ENCODE peak calls at places on chromosomes 7 and 10, in nine cellular contexts. G is gastrocnemius medialis; K is OCI-LY7; W is cardiac muscle cell; J is hepatocyte; N is right atrium auricular region; L is B cell; S is CD8-positive, alpha-beta T cell; Z is transverse colon. O is an unnamed sample.

GRCh38 chr10:92405006-92405924 is 114.3 kb downstream of the MARCHF5 start:
- DNase-seq in G (no peak), K (no peak), W (no peak), J (no peak), N (no peak), L (no peak), S (no peak), Z (no peak), O (no peak)

GRCh38 chr7:85829817-85830432 is 643.1 kb upstream of the SEMA3D start:
- DNase-seq in G (no peak), K (peak; percentile 19), W (peak; percentile 9), J (peak; percentile 37), N (no peak), L (no peak), S (no peak), Z (no peak), O (no peak)

GRCh38 chr10:24428410-24428782 is 219.5 kb downstream of the KIAA1217 start:
- DNase-seq in G (no peak), K (no peak), W (no peak), J (no peak), N (no peak), L (no peak), S (no peak), Z (no peak), O (no peak)

GRCh38 chr10:88544140-88544870 is 38.8 kb downstream of the RNLS start:
- DNase-seq in G (no peak), K (no peak), W (no peak), J (no peak), N (no peak), L (no peak), S (no peak), Z (no peak), O (no peak)

GRCh38 chr7:77710067-77710466 is 13.8 kb downstream of the RSBN1L start:
- DNase-seq in G (no peak), K (no peak), W (no peak), J (no peak), N (no peak), L (no peak), S (no peak), Z (no peak), O (no peak)

GRCh38 chr10:110357252-110357780 is 52.6 kb upstream of the SMNDC1 start:
- DNase-seq in G (no peak), K (peak; percentile 38), W (peak; percentile 24), J (peak; percentile 75), N (no peak), L (peak; percentile 53), S (no peak), Z (peak; percentile 45), O (peak; percentile 58)

GRCh38 chr7:50507898-50508470 is 57.2 kb downstream of the DDC start:
- DNase-seq in G (peak; percentile 80), K (no peak), W (peak; percentile 13), J (no peak), N (no peak), L (no peak), S (no peak), Z (no peak), O (no peak)

GRCh38 chr7:1412322-1413261 is 46.7 kb downstream of the MICALL2 start:
- DNase-seq in G (peak; percentile 9), K (peak; percentile 92), W (peak; percentile 96), J (peak; percentile 96), N (no peak), L (peak; percentile 86), S (peak; percentile 83), Z (peak; percentile 88), O (peak; percentile 74)

GRCh38 chr10:102629661-102630614 is 14.3 kb upstream of the TRIM8 start:
- DNase-seq in G (no peak), K (no peak), W (peak; percentile 83), J (peak; percentile 40), N (no peak), L (no peak), S (no peak), Z (no peak), O (no peak)

GRCh38 chr7:83528925-83529423 is 120.0 kb downstream of the SEMA3E start:
- DNase-seq in G (no peak), K (no peak), W (no peak), J (no peak), N (no peak), L (no peak), S (no peak), Z (no peak), O (no peak)

GRCh38 chr7:74586258-74587200 is 71.0 kb upstream of the GTF2I start:
- DNase-seq in G (no peak), K (no peak), W (no peak), J (no peak), N (no peak), L (no peak), S (no peak), Z (no peak), O (no peak)

GRCh38 chr10:91511549-91512330 is 101.6 kb downstream of the HECTD2 start:
- DNase-seq in G (no peak), K (no peak), W (no peak), J (no peak), N (no peak), L (no peak), S (no peak), Z (no peak), O (no peak)

GRCh38 chr10:101961591-101962498 is 94.1 kb downstream of the ARMH3 start:
- DNase-seq in G (peak; percentile 85), K (no peak), W (no peak), J (peak; percentile 8), N (peak; percentile 63), L (no peak), S (no peak), Z (no peak), O (no peak)

GRCh38 chr10:30057421-30057841 is 2.0 kb downstream of the JCAD start:
- DNase-seq in G (no peak), K (no peak), W (no peak), J (no peak), N (no peak), L (no peak), S (no peak), Z (no peak), O (no peak)

GRCh38 chr10:47140752-47141348 is 159.1 kb upstream of the GDF10 start:
- DNase-seq in G (no peak), K (no peak), W (peak; percentile 28), J (no peak), N (no peak), L (no peak), S (no peak), Z (no peak), O (no peak)

GRCh38 chr7:44050121-44050914 is 5.8 kb downstream of the DBNL start:
- DNase-seq in G (no peak), K (no peak), W (no peak), J (no peak), N (no peak), L (no peak), S (no peak), Z (no peak), O (no peak)

GRCh38 chr10:50554381-50554994 is 69.3 kb downstream of the SGMS1 start:
- DNase-seq in G (no peak), K (no peak), W (peak; percentile 37), J (no peak), N (no peak), L (no peak), S (no peak), Z (no peak), O (peak; percentile 51)

GRCh38 chr7:29647020-29647654 is 83.5 kb downstream of the PRR15 start:
- DNase-seq in G (no peak), K (no peak), W (no peak), J (no peak), N (no peak), L (no peak), S (no peak), Z (no peak), O (no peak)

GRCh38 chr7:131626643-131627042 is 70.2 kb upstream of the PODXL start:
- DNase-seq in G (no peak), K (no peak), W (no peak), J (no peak), N (no peak), L (no peak), S (no peak), Z (no peak), O (no peak)

GRCh38 chr10:24685958-24686540 is 37.6 kb downstream of the ARHGAP21 start:
- DNase-seq in G (no peak), K (no peak), W (no peak), J (no peak), N (no peak), L (no peak), S (no peak), Z (no peak), O (no peak)

GRCh38 chr7:76074306-76074971 is 26.5 kb downstream of the MDH2 start:
- DNase-seq in G (no peak), K (no peak), W (no peak), J (no peak), N (no peak), L (no peak), S (no peak), Z (no peak), O (no peak)

GRCh38 chr10:33228426-33228825 is 106.0 kb downstream of the NRP1 start:
- DNase-seq in G (no peak), K (no peak), W (no peak), J (no peak), N (no peak), L (no peak), S (no peak), Z (no peak), O (no peak)

GRCh38 chr7:32072397-32072796 is 2.2 kb upstream of the PDE1C start:
- DNase-seq in G (no peak), K (no peak), W (no peak), J (no peak), N (no peak), L (no peak), S (no peak), Z (no peak), O (no peak)
- TF ChIP-seq CTCF in G (no peak), K (no peak), W (peak; percentile 3), J (no peak), N (no peak), L (no peak), S (no peak), Z (no peak), O (no peak)

GRCh38 chr10:8576281-8576680 is 521.8 kb downstream of the GATA3 start:
- DNase-seq in G (no peak), K (no peak), W (no peak), J (no peak), N (no peak), L (no peak), S (no peak), Z (no peak), O (no peak)
- TF ChIP-seq CTCF in G (no peak), K (no peak), W (no peak), J (no peak), N (no peak), L (no peak), S (no peak), Z (no peak), O (no peak)

GRCh38 chr7:120981888-120982615 is 6.5 kb upstream of the CPED1 start:
- DNase-seq in G (no peak), K (no peak), W (no peak), J (no peak), N (no peak), L (no peak), S (no peak), Z (no peak), O (no peak)
- TF ChIP-seq CTCF in G (no peak), K (no peak), W (peak; percentile 13), J (no peak), N (no peak), L (no peak), S (no peak), Z (no peak), O (no peak)

GRCh38 chr7:95478139-95479037 is 7.4 kb upstream of the ASB4 start:
- DNase-seq in G (no peak), K (no peak), W (peak; percentile 27), J (peak; percentile 75), N (no peak), L (no peak), S (no peak), Z (peak; percentile 42), O (peak; percentile 53)
- TF ChIP-seq CTCF in G (no peak), K (peak; percentile 30), W (peak; percentile 73), J (peak; percentile 60), N (no peak), L (no peak), S (no peak), Z (peak; percentile 18), O (peak; percentile 55)

O was measured in dorsolateral prefrontal cortex.